ENCODE peak calls at places on chromosomes 5 and 9, in four cellular contexts. One of them, this sample, is unnamed.

GRCh38 chr9:137077010-137077747 is at the start of gene UAP1L1:
- DNase-seq in GM03348: peak; percentile 93
- DNase-seq in left ventricle myocardium inferior: peak; percentile 85
- DNase-seq in CD8-positive, alpha-beta memory T cell: peak; percentile 70
- DNase-seq in this sample: peak; percentile 92

GRCh38 chr5:150661086-150661485 is at the start of gene MYOZ3:
- DNase-seq in GM03348: no peak
- DNase-seq in left ventricle myocardium inferior: no peak
- DNase-seq in CD8-positive, alpha-beta memory T cell: no peak
- DNase-seq in this sample: no peak

GRCh38 chr5:179258001-179258921 is 87.0 kb downstream of the ADAMTS2 start:
- DNase-seq in GM03348: no peak
- DNase-seq in left ventricle myocardium inferior: no peak
- DNase-seq in CD8-positive, alpha-beta memory T cell: no peak
- DNase-seq in this sample: no peak

GRCh38 chr9:89878687-89879086 is 273.9 kb downstream of the GADD45G start:
- DNase-seq in GM03348: no peak
- DNase-seq in left ventricle myocardium inferior: peak; percentile 88
- DNase-seq in CD8-positive, alpha-beta memory T cell: no peak
- DNase-seq in this sample: peak; percentile 54

GRCh38 chr5:82713811-82714210 is 363.4 kb downstream of the TMEM167A start:
- DNase-seq in GM03348: no peak
- DNase-seq in left ventricle myocardium inferior: no peak
- DNase-seq in CD8-positive, alpha-beta memory T cell: no peak
- DNase-seq in this sample: no peak

GRCh38 chr5:68593211-68593701 is 377.7 kb downstream of the PIK3R1 start:
- DNase-seq in GM03348: no peak
- DNase-seq in left ventricle myocardium inferior: no peak
- DNase-seq in CD8-positive, alpha-beta memory T cell: no peak
- DNase-seq in this sample: no peak

GRCh38 chr5:93886917-93887361 is 145.5 kb upstream of the POU5F2 start:
- DNase-seq in GM03348: no peak
- DNase-seq in left ventricle myocardium inferior: no peak
- DNase-seq in CD8-positive, alpha-beta memory T cell: no peak
- DNase-seq in this sample: no peak

GRCh38 chr5:77425998-77426659 is 66.0 kb downstream of the WDR41 start:
- DNase-seq in GM03348: no peak
- DNase-seq in left ventricle myocardium inferior: no peak
- DNase-seq in CD8-positive, alpha-beta memory T cell: no peak
- DNase-seq in this sample: no peak

GRCh38 chr5:121968910-121969607 is 7.3 kb downstream of the SRFBP1 start:
- DNase-seq in GM03348: peak; percentile 76
- DNase-seq in left ventricle myocardium inferior: no peak
- DNase-seq in CD8-positive, alpha-beta memory T cell: no peak
- DNase-seq in this sample: no peak

GRCh38 chr5:127418378-127418777 is 99.1 kb upstream of the PRRC1 start:
- DNase-seq in GM03348: no peak
- DNase-seq in left ventricle myocardium inferior: no peak
- DNase-seq in CD8-positive, alpha-beta memory T cell: no peak
- DNase-seq in this sample: no peak

This sample was measured in lower lobe of right lung.